ENCODE peak calls at places on chromosomes 2 and 18, in eight cellular contexts. Y is activated CD4-positive, alpha-beta T cell treated with anti-CD3 and anti-CD28 coated beads for 36 hours; N is T-helper 17 cell; L is Caki2; H is NCI-H1930; I is KG1; F is pulmonary artery endothelial cell; J is pancreas. Z is an unnamed sample.

GRCh38 chr2:218289639-218290315 is 2.5 kb downstream of the TMBIM1 start:
- DNase-seq in J (no peak), I (no peak), H (no peak), N (no peak), F (no peak), Y (no peak), L (peak; percentile 36), Z (no peak)

GRCh38 chr2:236647621-236648020 is 78.0 kb downstream of the ACKR3 start:
- DNase-seq in I (no peak), Y (no peak), L (no peak), H (no peak), N (no peak), F (no peak), J (no peak), Z (no peak)

GRCh38 chr2:134401081-134401497 is 147.2 kb downstream of the MGAT5 start:
- DNase-seq in J (peak; percentile 47), F (peak; percentile 95), N (no peak), Y (no peak), L (no peak), I (no peak), H (no peak), Z (peak; percentile 64)

GRCh38 chr2:46067501-46068292 is 229.5 kb upstream of the EPAS1 start:
- DNase-seq in Y (no peak), N (no peak), F (peak; percentile 98), L (peak; percentile 92), H (no peak), I (no peak), J (no peak), Z (no peak)

GRCh38 chr2:128469203-128469602 is 150.5 kb upstream of the HS6ST1 start:
- DNase-seq in J (no peak), L (peak; percentile 5), H (no peak), N (no peak), F (no peak), I (no peak), Y (peak; percentile 32), Z (no peak)

GRCh38 chr18:58847383-58848071 is 17.1 kb upstream of the ZNF532 start:
- DNase-seq in J (peak; percentile 32), Y (peak; percentile 17), L (no peak), H (no peak), N (no peak), F (no peak), I (no peak), Z (no peak)

GRCh38 chr18:74625157-74625556 is 27.5 kb downstream of the ZNF407 start:
- DNase-seq in I (no peak), F (no peak), H (no peak), J (no peak), Y (no peak), N (no peak), L (no peak), Z (no peak)

GRCh38 chr18:5197032-5197434 is at the start of gene AKAIN1:
- DNase-seq in H (no peak), Y (peak; percentile 47), I (no peak), N (no peak), L (peak; percentile 65), J (peak; percentile 42), F (no peak), Z (no peak)

GRCh38 chr2:39128919-39129391 is 8.1 kb upstream of the SOS1 start:
- DNase-seq in Y (peak; percentile 85), I (no peak), J (no peak), N (peak; percentile 26), F (no peak), H (no peak), L (no peak), Z (no peak)

GRCh38 chr2:147045113-147045512 is 799.7 kb upstream of the ACVR2A start:
- DNase-seq in L (peak; percentile 52), F (no peak), Y (peak; percentile 68), I (no peak), J (no peak), H (no peak), N (peak; percentile 29), Z (no peak)

GRCh38 chr2:227376911-227377396 is 2.2 kb downstream of the TM4SF20 start:
- DNase-seq in I (no peak), J (no peak), F (no peak), Y (no peak), N (no peak), H (no peak), L (peak; percentile 8), Z (no peak)

GRCh38 chr2:235458839-235459273 is 35.0 kb upstream of the AGAP1 start:
- DNase-seq in J (peak; percentile 69), I (no peak), Y (no peak), H (no peak), F (no peak), L (peak; percentile 81), N (no peak), Z (no peak)

GRCh38 chr2:28322887-28323483 is 69.7 kb upstream of the FOSL2 start:
- DNase-seq in H (no peak), I (no peak), Y (no peak), L (no peak), F (no peak), J (no peak), N (no peak), Z (no peak)

GRCh38 chr18:59629894-59630293 is 67.3 kb downstream of the CCBE1 start:
- DNase-seq in Y (no peak), L (no peak), H (no peak), N (no peak), F (no peak), J (peak; percentile 40), I (no peak), Z (no peak)

GRCh38 chr2:209933499-209934458 is 68.7 kb upstream of the RPE start:
- DNase-seq in H (no peak), Y (no peak), N (no peak), F (peak; percentile 2), I (no peak), L (no peak), J (no peak), Z (no peak)

GRCh38 chr2:133365117-133365516 is 203.1 kb downstream of the NCKAP5 start:
- DNase-seq in F (no peak), Y (no peak), I (no peak), N (no peak), H (no peak), J (no peak), L (no peak), Z (no peak)

Z was measured in left lobe of liver.